ENCODE peak calls at places on chromosomes 6 and 20, in four cellular contexts. K, J, U and B are unnamed samples.
A peak's percentile ranks its signal among the peaks of the same experiment; 100 is the strongest.

GRCh38 chr6:38713812-38714211 is 1.3 kb upstream of the DNAH8 start:
- DNase-seq in K (no peak), J (no peak), U (no peak), B (no peak)

GRCh38 chr6:116255246-116255800 is 1.4 kb upstream of the TSPYL4 start:
- DNase-seq in K (no peak), J (no peak), U (peak; percentile 41), B (no peak)

GRCh38 chr6:5638666-5639065 is 368.1 kb downstream of the NRN1 start:
- DNase-seq in K (no peak), J (no peak), U (no peak), B (no peak)

GRCh38 chr6:65595540-65595939 is 111.5 kb downstream of the EYS start:
- DNase-seq in K (no peak), J (no peak), U (no peak), B (no peak)

GRCh38 chr6:13863699-13864155 is 49.4 kb upstream of the MCUR1 start:
- DNase-seq in K (peak; percentile 22), J (peak; percentile 80), U (no peak), B (no peak)

GRCh38 chr6:140921366-140922226 is 1211.1 kb upstream of the GJE1 start:
- DNase-seq in K (peak; percentile 10), J (peak; percentile 70), U (peak; percentile 13), B (peak; percentile 28)

GRCh38 chr6:151389640-151390275 is 1.6 kb downstream of the ZBTB2 start:
- DNase-seq in K (peak; percentile 38), J (peak; percentile 64), U (peak; percentile 65), B (no peak)

GRCh38 chr20:22768266-22768665 is 183.9 kb upstream of the FOXA2 start:
- DNase-seq in K (no peak), J (no peak), U (no peak), B (no peak)

GRCh38 chr20:51837876-51838420 is 35.6 kb upstream of the SALL4 start:
- DNase-seq in K (no peak), J (no peak), U (no peak), B (no peak)

GRCh38 chr6:157561929-157562810 is 181.2 kb downstream of the ZDHHC14 start:
- DNase-seq in K (no peak), J (no peak), U (peak; percentile 55), B (no peak)

GRCh38 chr6:95574811-95575210 is 2.5 kb upstream of the MANEA start:
- DNase-seq in K (no peak), J (peak; percentile 57), U (no peak), B (no peak)

GRCh38 chr6:43951756-43952675 is 175.2 kb downstream of the MRPL14 start:
- DNase-seq in K (no peak), J (no peak), U (no peak), B (no peak)

GRCh38 chr6:167995302-167995701 is 2.2 kb upstream of the KIF25 start:
- DNase-seq in K (no peak), J (no peak), U (no peak), B (no peak)

GRCh38 chr6:111601875-111602274 is 3.8 kb downstream of the TRAF3IP2 start:
- DNase-seq in K (no peak), J (no peak), U (no peak), B (no peak)

GRCh38 chr6:139290787-139291294 is 957 bp downstream of the TXLNB start:
- DNase-seq in K (no peak), J (peak; percentile 21), U (no peak), B (no peak)

GRCh38 chr6:160679402-160679769 is 15.3 kb upstream of the LPA start:
- DNase-seq in K (peak; percentile 50), J (no peak), U (peak; percentile 42), B (no peak)

GRCh38 chr20:4971064-4971463 is 30.2 kb downstream of the SLC23A2 start:
- DNase-seq in K (no peak), J (no peak), U (no peak), B (no peak)

GRCh38 chr20:36647194-36648121 is 1.5 kb upstream of the SLA2 start:
- DNase-seq in K (no peak), J (no peak), U (no peak), B (no peak)

GRCh38 chr6:75612434-75612833 is 10.8 kb downstream of the SENP6 start:
- DNase-seq in K (no peak), J (no peak), U (no peak), B (no peak)

GRCh38 chr6:75611702-75612375 is 10.2 kb downstream of the SENP6 start:
- DNase-seq in K (no peak), J (no peak), U (no peak), B (no peak)

GRCh38 chr6:75609639-75610590 is 8.2 kb downstream of the SENP6 start:
- DNase-seq in K (no peak), J (no peak), U (no peak), B (no peak)

GRCh38 chr6:75611011-75611701 is 9.5 kb downstream of the SENP6 start:
- DNase-seq in K (no peak), J (no peak), U (no peak), B (no peak)

DNA sequence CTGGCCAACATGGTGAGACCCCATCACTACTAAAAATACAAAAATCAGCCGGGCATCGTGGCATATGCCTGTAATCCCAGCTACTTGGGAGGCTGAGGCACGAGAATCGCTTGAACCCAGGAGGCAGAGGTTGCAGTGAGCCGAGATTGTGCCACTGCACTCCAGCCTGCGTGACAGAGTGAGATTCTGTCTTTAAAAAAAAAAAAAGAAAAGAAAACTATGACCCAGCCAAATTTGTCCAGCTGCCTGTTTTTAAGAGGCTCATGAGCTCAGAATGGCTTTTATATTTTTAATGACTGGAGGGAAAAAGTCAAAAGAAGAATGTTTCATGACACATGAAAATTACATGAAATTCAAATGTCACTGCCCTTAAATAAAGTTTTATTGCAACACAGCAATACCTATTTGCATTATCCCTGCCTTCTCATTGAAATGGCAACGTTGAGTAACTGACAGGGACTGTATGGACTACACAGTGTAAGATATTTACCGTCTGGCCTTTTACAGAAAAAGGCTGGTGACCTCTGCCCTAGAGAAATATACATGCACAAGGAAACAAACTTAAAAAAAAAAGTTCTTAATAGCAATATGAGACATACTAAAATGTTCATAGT is 11.3 kb downstream of the SENP6 start:
- DNase-seq in K (no peak), J (no peak), U (no peak), B (no peak)
- H3K4me3 ChIP-seq in K (no peak overlapping the region), J (no peak overlapping the region), U (no peak overlapping the region), B (no peak overlapping the region)

DNA sequence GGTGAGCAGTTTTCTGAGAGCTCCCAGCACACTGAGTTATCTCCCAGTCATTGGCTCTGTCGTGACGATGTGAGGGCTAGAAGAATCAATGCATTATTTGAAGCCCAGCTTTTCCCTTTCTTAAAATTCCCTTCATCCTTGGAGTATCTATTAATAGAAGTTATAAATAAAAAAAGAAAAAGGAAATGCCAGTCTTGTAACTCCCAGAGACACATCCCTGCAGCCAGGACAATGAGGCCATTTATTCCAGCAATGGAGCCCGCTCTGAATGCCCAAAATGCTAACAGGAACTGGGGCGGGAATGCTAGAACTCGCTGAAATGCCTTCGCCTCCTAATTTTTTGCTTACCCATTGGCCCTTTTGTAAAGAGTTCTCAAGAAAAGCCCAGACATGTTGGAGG is 305.8 kb downstream of the TFAP2C start:
- DNase-seq in K (no peak), J (no peak), U (no peak), B (no peak)
- H2AFZ ChIP-seq in K (no peak overlapping the region), J (no peak overlapping the region), U (no peak overlapping the region), B (no peak overlapping the region)

GRCh38 chr6:148577687-148578488 is 168.9 kb upstream of the UST start:
- DNase-seq in K (peak; percentile 19), J (peak; percentile 37), U (peak; percentile 39), B (no peak)
- H3K4me3 ChIP-seq in K (no peak overlapping the region), J (no peak overlapping the region), U (peak overlapping the region; percentile 39), B (no peak overlapping the region)

DNA sequence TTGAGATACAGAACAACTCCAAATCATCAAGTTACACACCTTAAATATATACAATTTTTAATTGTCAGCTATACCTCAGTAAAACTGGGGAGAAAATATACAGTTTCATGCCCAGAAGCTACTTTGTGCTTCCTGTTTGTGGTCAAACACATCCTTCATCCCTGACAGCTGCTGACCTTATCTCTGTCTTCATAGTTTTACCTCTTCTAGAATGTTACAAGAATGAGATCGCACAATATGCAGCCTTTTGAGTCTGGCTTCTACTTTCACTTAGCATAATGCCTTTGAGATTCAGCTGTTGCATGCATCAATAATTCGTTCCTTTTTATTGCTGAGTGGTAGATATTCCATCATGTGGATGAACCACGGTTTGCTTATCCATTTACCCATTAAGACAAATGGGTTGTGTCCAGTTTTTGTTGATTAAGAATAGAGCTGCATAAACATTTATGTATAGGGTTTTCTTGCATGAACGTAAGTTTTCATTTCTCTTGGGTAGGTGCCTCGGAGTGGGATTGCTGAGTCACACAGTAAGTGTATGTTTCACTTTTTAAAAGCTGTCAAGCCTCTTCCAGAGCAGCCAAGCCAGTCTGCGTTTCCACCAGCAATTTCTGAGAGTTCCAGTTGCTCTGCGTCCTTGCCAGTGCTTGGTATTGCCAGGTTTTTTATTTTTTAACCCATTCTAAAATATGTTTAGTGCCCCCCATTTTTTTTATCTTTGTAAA is 86.6 kb upstream of the PAX1 start:
- DNase-seq in K (no peak), J (no peak), U (no peak), B (no peak)
- H2AFZ ChIP-seq in K (no peak overlapping the region), J (no peak overlapping the region), U (no peak overlapping the region), B (no peak overlapping the region)